ENCODE peak calls at places on chromosomes 4 and X, in eight cellular contexts. One of them, this sample, is unnamed. For H4K20me1 and H3K4me1, the result is how much of the 10 kb centered on the place peaks cover.

GRCh38 chr4:102477657-102478056 is 23.5 kb upstream of the NFKB1 start:
- DNase-seq in HepG2: no peak
- DNase-seq in endothelial cell of umbilical vein: no peak
- DNase-seq in GM23248: peak
- DNase-seq in PC-3: peak
- DNase-seq in fibroblast of lung: no peak
- DNase-seq in neural progenitor cell: no peak
- DNase-seq in MM.1S: no peak
- DNase-seq in this sample: no peak

GRCh38 chrX:54181196-54181953 is 1.7 kb downstream of the FAM120C start:
- DNase-seq in fibroblast of lung: peak
- DNase-seq in MM.1S: no peak
- DNase-seq in GM23248: peak
- DNase-seq in PC-3: peak
- DNase-seq in neural progenitor cell: no peak
- DNase-seq in endothelial cell of umbilical vein: peak
- DNase-seq in HepG2: no peak
- DNase-seq in this sample: no peak

GRCh38 chr4:16116019-16116418 is 32.2 kb upstream of the PROM1 start:
- DNase-seq in PC-3: no peak
- DNase-seq in endothelial cell of umbilical vein: no peak
- DNase-seq in GM23248: no peak
- DNase-seq in neural progenitor cell: no peak
- DNase-seq in MM.1S: no peak
- DNase-seq in fibroblast of lung: no peak
- DNase-seq in HepG2: no peak
- DNase-seq in this sample: no peak

GRCh38 chr4:125642645-125643044 is 327.9 kb downstream of the FAT4 start:
- DNase-seq in HepG2: no peak
- DNase-seq in PC-3: no peak
- DNase-seq in neural progenitor cell: peak
- DNase-seq in endothelial cell of umbilical vein: no peak
- DNase-seq in fibroblast of lung: no peak
- DNase-seq in GM23248: no peak
- DNase-seq in MM.1S: no peak
- DNase-seq in this sample: no peak

GRCh38 chrX:72045141-72045540 is 86.6 kb downstream of the RTL5 start:
- DNase-seq in HepG2: no peak
- DNase-seq in GM23248: no peak
- DNase-seq in PC-3: no peak
- DNase-seq in MM.1S: no peak
- DNase-seq in neural progenitor cell: peak
- DNase-seq in fibroblast of lung: peak
- DNase-seq in endothelial cell of umbilical vein: peak
- DNase-seq in this sample: no peak

GRCh38 chr4:25457053-25457715 is 80.1 kb downstream of the ANAPC4 start:
- DNase-seq in GM23248: peak
- DNase-seq in HepG2: no peak
- DNase-seq in MM.1S: no peak
- DNase-seq in PC-3: peak
- DNase-seq in endothelial cell of umbilical vein: peak
- DNase-seq in neural progenitor cell: no peak
- DNase-seq in fibroblast of lung: peak
- DNase-seq in this sample: no peak

GRCh38 chr4:98778206-98778605 is 119.8 kb upstream of the TSPAN5 start:
- DNase-seq in neural progenitor cell: no peak
- DNase-seq in MM.1S: no peak
- DNase-seq in fibroblast of lung: peak
- DNase-seq in HepG2: peak
- DNase-seq in endothelial cell of umbilical vein: peak
- DNase-seq in PC-3: peak
- DNase-seq in GM23248: peak
- DNase-seq in this sample: peak

GRCh38 chr4:189177130-189177529 is 763.5 kb upstream of the FRG1 start:
- DNase-seq in neural progenitor cell: no peak
- DNase-seq in PC-3: peak
- DNase-seq in GM23248: no peak
- DNase-seq in fibroblast of lung: no peak
- DNase-seq in HepG2: no peak
- DNase-seq in endothelial cell of umbilical vein: no peak
- DNase-seq in MM.1S: peak
- DNase-seq in this sample: no peak

GRCh38 chr4:142940614-142941013 is 94.5 kb upstream of the INPP4B start:
- DNase-seq in neural progenitor cell: no peak
- DNase-seq in GM23248: no peak
- DNase-seq in PC-3: no peak
- DNase-seq in MM.1S: no peak
- DNase-seq in endothelial cell of umbilical vein: no peak
- DNase-seq in fibroblast of lung: no peak
- DNase-seq in HepG2: no peak
- DNase-seq in this sample: no peak

GRCh38 chr4:41594439-41594838 is 56.5 kb downstream of the LIMCH1 start:
- DNase-seq in HepG2: no peak
- DNase-seq in neural progenitor cell: no peak
- DNase-seq in GM23248: peak
- DNase-seq in PC-3: no peak
- DNase-seq in MM.1S: no peak
- DNase-seq in endothelial cell of umbilical vein: no peak
- DNase-seq in fibroblast of lung: peak
- DNase-seq in this sample: no peak

GRCh38 chrX:21955398-21956189 is 15.1 kb downstream of the SMS start:
- DNase-seq in HepG2: no peak
- DNase-seq in endothelial cell of umbilical vein: no peak
- DNase-seq in MM.1S: no peak
- DNase-seq in GM23248: peak
- DNase-seq in fibroblast of lung: no peak
- DNase-seq in neural progenitor cell: no peak
- DNase-seq in PC-3: no peak
- DNase-seq in this sample: no peak
- H4K20me1 ChIP-seq in HepG2: under half
- H4K20me1 ChIP-seq in endothelial cell of umbilical vein: under half
- H4K20me1 ChIP-seq in MM.1S: under half
- H4K20me1 ChIP-seq in GM23248: under half
- H4K20me1 ChIP-seq in fibroblast of lung: under half
- H4K20me1 ChIP-seq in neural progenitor cell: under half
- H4K20me1 ChIP-seq in PC-3: half or more
- H4K20me1 ChIP-seq in this sample: under half

GRCh38 chr4:173536808-173537429 is 6.9 kb upstream of the HAND2 start:
- DNase-seq in endothelial cell of umbilical vein: no peak
- DNase-seq in neural progenitor cell: peak
- DNase-seq in fibroblast of lung: no peak
- DNase-seq in PC-3: peak
- DNase-seq in HepG2: peak
- DNase-seq in GM23248: peak
- DNase-seq in MM.1S: peak
- DNase-seq in this sample: no peak
- TF ChIP-seq EZH2 in endothelial cell of umbilical vein: no peak
- TF ChIP-seq EZH2 in neural progenitor cell: no peak
- TF ChIP-seq EZH2 in fibroblast of lung: no peak
- TF ChIP-seq EZH2 in PC-3: no peak
- TF ChIP-seq EZH2 in HepG2: no peak
- TF ChIP-seq EZH2 in GM23248: no peak
- TF ChIP-seq EZH2 in MM.1S: no peak
- TF ChIP-seq EZH2 in this sample: no peak

DNA sequence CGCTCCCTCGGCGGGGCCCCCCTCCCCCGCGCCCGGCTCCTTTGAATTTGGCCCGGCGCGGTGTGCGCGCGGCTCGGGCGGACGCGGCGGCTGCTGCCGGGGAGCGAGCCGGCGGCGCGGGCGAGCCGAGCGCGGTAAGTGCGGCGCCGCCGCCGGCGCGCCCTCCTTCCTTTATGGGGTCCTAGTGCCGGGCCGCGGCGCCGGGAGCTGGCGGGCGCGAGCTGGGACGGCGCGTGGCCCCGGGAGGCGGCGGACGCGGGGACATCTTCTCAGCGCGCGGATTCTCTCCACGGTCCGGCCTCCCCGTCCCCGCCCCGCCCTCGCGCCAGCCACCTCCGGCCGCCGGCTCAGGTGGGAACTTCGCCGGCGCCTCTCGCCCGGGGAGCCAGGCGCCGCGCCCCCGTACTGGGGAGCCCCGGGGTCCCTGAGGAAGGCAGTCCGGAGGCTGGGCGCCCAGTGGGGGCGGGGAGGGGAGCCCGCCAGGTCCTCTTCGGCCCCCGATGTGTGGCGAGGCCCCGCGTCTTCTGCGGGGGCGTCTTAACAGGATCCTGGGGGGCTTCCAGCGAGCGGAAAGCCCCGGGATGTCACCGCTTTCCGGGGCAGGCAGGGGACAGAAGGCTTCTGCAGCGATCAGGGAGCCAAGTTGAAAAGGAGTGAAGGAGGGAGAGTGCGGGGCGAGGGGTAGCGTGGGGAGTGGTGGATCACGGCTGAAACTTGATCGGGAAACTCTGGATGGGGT is 98.4 kb upstream of the TENM3 start:
- DNase-seq in fibroblast of lung: no peak
- DNase-seq in endothelial cell of umbilical vein: no peak
- DNase-seq in PC-3: no peak
- DNase-seq in neural progenitor cell: peak
- DNase-seq in MM.1S: peak
- DNase-seq in HepG2: no peak
- DNase-seq in GM23248: peak
- DNase-seq in this sample: no peak
- H3K4me1 ChIP-seq in fibroblast of lung: under half
- H3K4me1 ChIP-seq in endothelial cell of umbilical vein: under half
- H3K4me1 ChIP-seq in PC-3: under half
- H3K4me1 ChIP-seq in neural progenitor cell: under half
- H3K4me1 ChIP-seq in MM.1S: under half
- H3K4me1 ChIP-seq in HepG2: under half
- H3K4me1 ChIP-seq in GM23248: under half
- H3K4me1 ChIP-seq in this sample: under half

GRCh38 chrX:2699959-2700358 is 8.9 kb downstream of the CD99 start:
- DNase-seq in MM.1S: no peak
- DNase-seq in fibroblast of lung: no peak
- DNase-seq in PC-3: no peak
- DNase-seq in HepG2: no peak
- DNase-seq in neural progenitor cell: no peak
- DNase-seq in endothelial cell of umbilical vein: no peak
- DNase-seq in GM23248: no peak
- DNase-seq in this sample: no peak

GRCh38 chrX:2696698-2697215 is 5.7 kb downstream of the CD99 start:
- DNase-seq in HepG2: no peak
- DNase-seq in neural progenitor cell: no peak
- DNase-seq in GM23248: peak
- DNase-seq in MM.1S: no peak
- DNase-seq in PC-3: peak
- DNase-seq in endothelial cell of umbilical vein: peak
- DNase-seq in fibroblast of lung: peak
- DNase-seq in this sample: peak

GRCh38 chrX:2697306-2697705 is 6.2 kb downstream of the CD99 start:
- DNase-seq in HepG2: no peak
- DNase-seq in endothelial cell of umbilical vein: no peak
- DNase-seq in GM23248: peak
- DNase-seq in MM.1S: no peak
- DNase-seq in PC-3: peak
- DNase-seq in fibroblast of lung: no peak
- DNase-seq in neural progenitor cell: no peak
- DNase-seq in this sample: peak

GRCh38 chrX:2697741-2698294 is 6.7 kb downstream of the CD99 start:
- DNase-seq in neural progenitor cell: no peak
- DNase-seq in MM.1S: no peak
- DNase-seq in GM23248: no peak
- DNase-seq in HepG2: no peak
- DNase-seq in fibroblast of lung: peak
- DNase-seq in endothelial cell of umbilical vein: peak
- DNase-seq in PC-3: no peak
- DNase-seq in this sample: no peak

GRCh38 chrX:2698604-2699003 is 7.5 kb downstream of the CD99 start:
- DNase-seq in neural progenitor cell: no peak
- DNase-seq in MM.1S: no peak
- DNase-seq in HepG2: no peak
- DNase-seq in fibroblast of lung: no peak
- DNase-seq in endothelial cell of umbilical vein: no peak
- DNase-seq in PC-3: peak
- DNase-seq in GM23248: no peak
- DNase-seq in this sample: peak
- H4K20me1 ChIP-seq in neural progenitor cell: under half
- H4K20me1 ChIP-seq in MM.1S: under half
- H4K20me1 ChIP-seq in HepG2: under half
- H4K20me1 ChIP-seq in fibroblast of lung: under half
- H4K20me1 ChIP-seq in endothelial cell of umbilical vein: under half
- H4K20me1 ChIP-seq in PC-3: under half
- H4K20me1 ChIP-seq in GM23248: under half
- H4K20me1 ChIP-seq in this sample: under half

GRCh38 chrX:110002300-110003166 is at the start of gene TMEM164:
- DNase-seq in MM.1S: peak
- DNase-seq in neural progenitor cell: peak
- DNase-seq in HepG2: peak
- DNase-seq in endothelial cell of umbilical vein: peak
- DNase-seq in PC-3: peak
- DNase-seq in fibroblast of lung: peak
- DNase-seq in GM23248: peak
- DNase-seq in this sample: peak

GRCh38 chrX:110003167-110004156 is 548 bp downstream of the TMEM164 start:
- DNase-seq in PC-3: no peak
- DNase-seq in HepG2: no peak
- DNase-seq in neural progenitor cell: no peak
- DNase-seq in fibroblast of lung: peak
- DNase-seq in GM23248: peak
- DNase-seq in endothelial cell of umbilical vein: no peak
- DNase-seq in MM.1S: peak
- DNase-seq in this sample: peak

GRCh38 chrX:110006161-110006560 is 3.2 kb downstream of the TMEM164 start:
- DNase-seq in fibroblast of lung: no peak
- DNase-seq in HepG2: no peak
- DNase-seq in PC-3: no peak
- DNase-seq in endothelial cell of umbilical vein: no peak
- DNase-seq in MM.1S: no peak
- DNase-seq in neural progenitor cell: no peak
- DNase-seq in GM23248: no peak
- DNase-seq in this sample: no peak

GRCh38 chrX:110004970-110005369 is 2.1 kb downstream of the TMEM164 start:
- DNase-seq in endothelial cell of umbilical vein: no peak
- DNase-seq in fibroblast of lung: no peak
- DNase-seq in GM23248: no peak
- DNase-seq in MM.1S: no peak
- DNase-seq in HepG2: no peak
- DNase-seq in PC-3: no peak
- DNase-seq in neural progenitor cell: no peak
- DNase-seq in this sample: no peak

GRCh38 chrX:110004210-110004609 is 1.3 kb downstream of the TMEM164 start:
- DNase-seq in HepG2: peak
- DNase-seq in MM.1S: no peak
- DNase-seq in fibroblast of lung: no peak
- DNase-seq in GM23248: no peak
- DNase-seq in endothelial cell of umbilical vein: no peak
- DNase-seq in PC-3: peak
- DNase-seq in neural progenitor cell: peak
- DNase-seq in this sample: peak
- TF ChIP-seq EZH2 in HepG2: no peak
- TF ChIP-seq EZH2 in MM.1S: no peak
- TF ChIP-seq EZH2 in fibroblast of lung: no peak
- TF ChIP-seq EZH2 in GM23248: no peak
- TF ChIP-seq EZH2 in endothelial cell of umbilical vein: no peak
- TF ChIP-seq EZH2 in PC-3: no peak
- TF ChIP-seq EZH2 in neural progenitor cell: no peak
- TF ChIP-seq EZH2 in this sample: no peak

GRCh38 chrX:1205681-1206611 is 6.5 kb downstream of the CRLF2 start:
- DNase-seq in HepG2: no peak
- DNase-seq in endothelial cell of umbilical vein: peak
- DNase-seq in PC-3: peak
- DNase-seq in neural progenitor cell: peak
- DNase-seq in MM.1S: peak
- DNase-seq in GM23248: peak
- DNase-seq in fibroblast of lung: peak
- DNase-seq in this sample: peak
- H3K4me1 ChIP-seq in HepG2: under half
- H3K4me1 ChIP-seq in endothelial cell of umbilical vein: under half
- H3K4me1 ChIP-seq in PC-3: under half
- H3K4me1 ChIP-seq in neural progenitor cell: under half
- H3K4me1 ChIP-seq in MM.1S: under half
- H3K4me1 ChIP-seq in GM23248: under half
- H3K4me1 ChIP-seq in fibroblast of lung: under half
- H3K4me1 ChIP-seq in this sample: under half

GRCh38 chr4:2947926-2948325 is 15.3 kb downstream of the NOP14 start:
- DNase-seq in neural progenitor cell: no peak
- DNase-seq in MM.1S: no peak
- DNase-seq in PC-3: no peak
- DNase-seq in endothelial cell of umbilical vein: no peak
- DNase-seq in fibroblast of lung: no peak
- DNase-seq in HepG2: no peak
- DNase-seq in GM23248: no peak
- DNase-seq in this sample: no peak
- H4K20me1 ChIP-seq in neural progenitor cell: under half
- H4K20me1 ChIP-seq in MM.1S: under half
- H4K20me1 ChIP-seq in PC-3: under half
- H4K20me1 ChIP-seq in endothelial cell of umbilical vein: under half
- H4K20me1 ChIP-seq in fibroblast of lung: under half
- H4K20me1 ChIP-seq in HepG2: under half
- H4K20me1 ChIP-seq in GM23248: under half
- H4K20me1 ChIP-seq in this sample: under half